ENCODE peak calls at places on chromosomes 12 and 14, in nine cellular contexts. M is IMR-90, O is sigmoid colon, Q is GM12878, I is AG09309, E is fibroblast of lung, J is stomach, V is Caco-2, L is adrenal gland. X is an unnamed sample.

GRCh38 chr12:22100952-22101748 is 55.1 kb downstream of the CMAS start:
- DNase-seq in M (peak; percentile 73), O (no peak), Q (peak; percentile 13), I (peak; percentile 31), E (peak; percentile 83), J (peak; percentile 46), V (no peak), L (peak; percentile 52), X (no peak)

GRCh38 chr14:20782280-20782890 is 1.3 kb downstream of the RNASE6 start:
- DNase-seq in M (no peak), O (no peak), Q (no peak), I (no peak), E (no peak), J (no peak), V (no peak), L (no peak), X (no peak)

GRCh38 chr12:3595721-3596120 is 104.7 kb downstream of the PRMT8 start:
- DNase-seq in M (no peak), O (no peak), Q (no peak), I (no peak), E (no peak), J (no peak), V (no peak), L (no peak), X (no peak)

GRCh38 chr12:23857201-23857600 is 92.3 kb downstream of the SOX5 start:
- DNase-seq in M (no peak), O (no peak), Q (no peak), I (no peak), E (no peak), J (no peak), V (no peak), L (no peak), X (no peak)

GRCh38 chr12:50934981-50935807 is 17.1 kb upstream of the HIGD1C start:
- DNase-seq in M (peak; percentile 67), O (no peak), Q (no peak), I (peak; percentile 17), E (peak; percentile 73), J (no peak), V (no peak), L (no peak), X (no peak)

GRCh38 chr14:89422181-89422951 is 5.3 kb upstream of the FOXN3 start:
- DNase-seq in M (peak; percentile 33), O (peak; percentile 41), Q (no peak), I (no peak), E (peak; percentile 66), J (peak; percentile 77), V (peak; percentile 47), L (no peak), X (peak; percentile 75)

GRCh38 chr12:96371138-96371786 is 29.0 kb downstream of the CDK17 start:
- DNase-seq in M (no peak), O (no peak), Q (no peak), I (no peak), E (no peak), J (no peak), V (no peak), L (no peak), X (no peak)

GRCh38 chr12:54355104-54355815 is 9.0 kb downstream of the GPR84 start:
- DNase-seq in M (no peak), O (no peak), Q (no peak), I (no peak), E (no peak), J (no peak), V (no peak), L (no peak), X (no peak)

GRCh38 chr14:103886304-103887169 is 39.2 kb upstream of the PPP1R13B start:
- DNase-seq in M (no peak), O (no peak), Q (no peak), I (no peak), E (no peak), J (no peak), V (no peak), L (no peak), X (no peak)

GRCh38 chr12:28569698-28570411 is 379.6 kb downstream of the CCDC91 start:
- DNase-seq in M (peak; percentile 80), O (peak; percentile 69), Q (no peak), I (peak; percentile 71), E (peak; percentile 78), J (no peak), V (no peak), L (no peak), X (peak; percentile 43)
- H3K4me3 ChIP-seq in M (no peak overlapping the region), O (no peak overlapping the region), Q (no peak overlapping the region), I (no peak overlapping the region), E (no peak overlapping the region), J (no peak overlapping the region), V (no peak overlapping the region), L (no peak overlapping the region), X (no peak overlapping the region)

DNA sequence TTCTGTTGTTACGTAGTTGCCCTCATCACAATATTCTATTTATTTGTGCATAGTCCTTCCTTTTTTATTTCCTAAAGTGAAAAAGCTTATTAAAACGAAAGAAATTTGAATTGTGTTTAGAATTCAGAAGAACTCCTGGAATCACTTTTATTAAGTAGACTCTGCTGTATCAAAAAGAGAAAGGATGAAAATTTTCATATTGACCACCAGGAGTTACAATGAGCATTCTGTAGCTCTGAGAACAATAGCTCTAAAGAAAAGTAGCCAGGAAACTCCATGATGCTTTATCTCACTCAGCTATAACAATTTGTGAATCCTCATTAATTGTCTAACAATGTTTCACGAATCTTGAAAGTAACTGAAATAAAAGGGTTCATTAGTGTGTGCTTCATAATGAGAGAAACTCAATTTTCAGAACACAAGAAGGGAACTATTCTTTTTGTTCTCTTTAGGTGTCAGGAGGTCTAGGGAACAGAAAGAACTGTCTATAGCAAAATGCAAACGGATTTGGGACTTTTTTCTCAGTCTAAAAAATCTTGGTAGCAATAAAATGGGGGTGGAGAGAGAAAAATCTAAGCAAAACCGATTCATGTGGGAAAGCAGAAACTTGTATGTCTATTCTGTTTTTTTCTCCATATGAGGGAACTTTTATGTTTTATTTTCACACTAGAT is 19.3 kb downstream of the ASCL1 start:
- DNase-seq in M (no peak), O (no peak), Q (no peak), I (no peak), E (no peak), J (no peak), V (no peak), L (no peak), X (no peak)
- TF ChIP-seq CTCF in M (no peak), O (no peak), Q (peak; percentile 16), I (no peak), E (no peak), J (no peak), V (peak; percentile 22), L (no peak), X (no peak)

DNA sequence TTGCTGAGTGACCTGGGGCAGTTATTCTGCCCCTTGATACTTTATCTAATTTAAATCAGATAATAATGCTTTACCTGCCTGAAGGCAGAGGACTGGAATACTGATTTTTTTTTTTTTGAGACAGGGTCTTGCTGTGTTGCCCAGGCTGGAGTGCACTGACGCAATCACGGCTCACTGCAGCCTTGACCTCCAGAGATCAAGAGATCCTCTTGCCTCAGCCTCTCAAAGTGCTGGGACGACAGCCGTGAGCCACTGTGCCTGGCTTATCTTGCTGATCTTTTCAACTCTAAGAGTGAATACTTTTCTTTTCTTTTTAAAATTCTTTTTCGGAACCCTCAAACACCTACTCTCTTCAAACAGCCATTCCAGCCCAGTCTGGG is 699 bp upstream of the B4GALNT3 start:
- DNase-seq in M (no peak), O (no peak), Q (no peak), I (no peak), E (no peak), J (no peak), V (no peak), L (no peak), X (no peak)
- H3K4me3 ChIP-seq in M (no peak overlapping the region), O (no peak overlapping the region), Q (peak overlapping the region; percentile 60), I (no peak overlapping the region), E (no peak overlapping the region), J (peak overlapping the region; percentile 69), V (peak overlapping the region; percentile 87), L (no peak overlapping the region), X (no peak overlapping the region)

GRCh38 chr12:12008232-12008850 is 62.4 kb upstream of the BCL2L14 start:
- DNase-seq in M (no peak), O (no peak), Q (no peak), I (no peak), E (no peak), J (no peak), V (no peak), L (no peak), X (no peak)
- TF ChIP-seq CTCF in M (peak; percentile 18), O (no peak), Q (peak; percentile 67), I (peak; percentile 35), E (peak; percentile 5), J (no peak), V (peak; percentile 25), L (no peak), X (no peak)

GRCh38 chr12:109291531-109292341 is 17.3 kb downstream of the FOXN4 start:
- DNase-seq in M (no peak), O (peak; percentile 83), Q (no peak), I (no peak), E (peak; percentile 17), J (peak; percentile 34), V (no peak), L (peak; percentile 40), X (no peak)

GRCh38 chr12:109293106-109293505 is 16.0 kb downstream of the FOXN4 start:
- DNase-seq in M (no peak), O (peak; percentile 49), Q (no peak), I (no peak), E (no peak), J (no peak), V (no peak), L (no peak), X (no peak)

GRCh38 chr12:109294286-109294796 is 14.7 kb downstream of the FOXN4 start:
- DNase-seq in M (no peak), O (peak; percentile 32), Q (no peak), I (no peak), E (no peak), J (no peak), V (no peak), L (no peak), X (no peak)

GRCh38 chr12:109291117-109291516 is 18.0 kb downstream of the FOXN4 start:
- DNase-seq in M (no peak), O (no peak), Q (no peak), I (no peak), E (no peak), J (no peak), V (no peak), L (no peak), X (no peak)

GRCh38 chr12:109292342-109292711 is 16.8 kb downstream of the FOXN4 start:
- DNase-seq in M (no peak), O (no peak), Q (no peak), I (no peak), E (no peak), J (no peak), V (no peak), L (no peak), X (no peak)
- H3K4me3 ChIP-seq in M (no peak overlapping the region), O (no peak overlapping the region), Q (no peak overlapping the region), I (no peak overlapping the region), E (no peak overlapping the region), J (no peak overlapping the region), V (no peak overlapping the region), L (no peak overlapping the region), X (no peak overlapping the region)

DNA sequence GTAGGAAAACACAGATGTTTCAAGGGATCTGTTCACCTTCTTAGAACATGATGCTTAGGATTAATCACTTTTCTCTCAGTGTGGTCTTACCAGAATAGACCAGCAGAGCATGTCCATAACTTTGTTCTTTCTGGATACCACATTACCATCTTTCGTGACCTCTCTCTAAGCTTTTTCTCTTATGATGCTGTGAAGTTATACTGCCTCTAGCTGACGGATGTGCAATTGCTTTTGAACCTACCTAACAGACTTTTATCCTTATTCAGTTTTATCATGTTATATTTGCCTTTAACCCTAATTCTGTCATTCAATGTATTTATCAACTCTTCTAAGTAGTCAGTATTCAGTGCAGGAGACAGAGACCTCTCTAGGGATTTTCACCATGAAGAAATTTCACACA is 246.7 kb downstream of the DACT1 start:
- DNase-seq in M (no peak), O (no peak), Q (no peak), I (no peak), E (no peak), J (no peak), V (no peak), L (no peak), X (no peak)
- TF ChIP-seq CTCF in M (peak; percentile 14), O (no peak), Q (peak; percentile 30), I (peak; percentile 5), E (no peak), J (no peak), V (peak; percentile 28), L (peak; percentile 30), X (no peak)